ENCODE peak calls at places on chromosomes 11 and 22, in ten cellular contexts. U is HFFc6; L is PC-3; R is stimulated activated CD8-positive, alpha-beta memory T cell treated with anti-CD3 and anti-CD28 coated beads, Interleukin-2, amount 100 ng/mL, for 48 hours; W is caudate nucleus; E is GM23248; I is ACHN; O is activated CD8-positive, alpha-beta memory T cell treated with anti-CD3 and anti-CD28 coated beads for 4 hours; G is NCI-H226; T is activated T-helper 1 cell treated with Interleukin-2 at 50 U/mL for 16 hours. F is an unnamed sample.
A peak's percentile ranks its signal among the peaks of the same experiment; 100 is the strongest.

GRCh38 chr11:116879789-116880402 is 42.5 kb upstream of the APOA1 start:
- DNase-seq in G (peak; percentile 49), E (peak; percentile 88), L (peak; percentile 86), O (no peak), T (no peak), R (no peak), U (peak; percentile 74), W (no peak), I (peak; percentile 62), F (peak; percentile 68)

GRCh38 chr11:90220391-90220790 is 2.5 kb downstream of the CHORDC1 start:
- DNase-seq in E (peak; percentile 84), R (no peak), T (no peak), L (peak; percentile 76), O (no peak), I (no peak), U (peak; percentile 54), G (peak; percentile 10), W (no peak), F (no peak)

GRCh38 chr22:17319541-17319940 is 49.7 kb upstream of the CECR2 start:
- DNase-seq in L (no peak), G (no peak), O (no peak), E (no peak), I (no peak), U (no peak), R (no peak), T (no peak), W (no peak), F (no peak)

GRCh38 chr22:27212617-27213177 is 555.3 kb downstream of the MIAT start:
- DNase-seq in I (peak; percentile 59), G (peak; percentile 63), E (peak; percentile 100), T (no peak), W (no peak), U (peak; percentile 85), O (no peak), R (no peak), L (no peak), F (no peak)

GRCh38 chr22:19655399-19655798 is 58.9 kb upstream of the SEPTIN5 start:
- DNase-seq in L (no peak), E (no peak), U (no peak), G (no peak), R (no peak), O (no peak), T (no peak), W (no peak), I (no peak), F (no peak)

GRCh38 chr11:44979536-44980399 is 29.1 kb upstream of the TP53I11 start:
- DNase-seq in R (no peak), U (no peak), L (peak; percentile 92), W (no peak), G (no peak), O (no peak), T (no peak), I (no peak), E (no peak), F (peak; percentile 79)

GRCh38 chr22:42080287-42080686 is 787 bp downstream of the SMDT1 start:
- DNase-seq in O (no peak), G (no peak), E (peak; percentile 77), U (peak; percentile 51), I (peak; percentile 33), L (peak; percentile 8), R (no peak), T (no peak), W (peak; percentile 34), F (peak; percentile 19)

GRCh38 chr11:77411238-77411637 is 62.7 kb downstream of the PAK1 start:
- DNase-seq in I (no peak), U (no peak), R (peak; percentile 5), G (no peak), W (no peak), O (no peak), E (peak; percentile 65), T (no peak), L (no peak), F (no peak)

GRCh38 chr11:35235944-35236666 is 97.1 kb downstream of the CD44 start:
- DNase-seq in U (peak; percentile 71), R (peak; percentile 25), I (peak; percentile 45), W (no peak), G (peak; percentile 41), L (peak; percentile 90), O (peak; percentile 60), E (peak; percentile 49), T (peak; percentile 52), F (no peak)

GRCh38 chr11:102399189-102399588 is 52.2 kb downstream of the BIRC2 start:
- DNase-seq in O (no peak), R (no peak), W (no peak), U (no peak), G (no peak), T (no peak), I (no peak), E (no peak), L (no peak), F (no peak)

GRCh38 chr11:13012037-13012693 is 3.0 kb downstream of the RASSF10 start:
- DNase-seq in O (no peak), E (no peak), G (no peak), L (no peak), I (no peak), T (no peak), W (no peak), U (no peak), R (no peak), F (no peak)

GRCh38 chr11:62269654-62270278 is at the start of gene SCGB2A2:
- DNase-seq in L (peak; percentile 73), G (no peak), U (no peak), E (no peak), R (no peak), T (no peak), I (peak; percentile 3), W (no peak), O (no peak), F (peak; percentile 7)

GRCh38 chr11:76159983-76160661 is 46.2 kb downstream of the WNT11 start:
- DNase-seq in I (no peak), R (no peak), L (no peak), O (no peak), G (no peak), E (no peak), W (no peak), U (no peak), T (no peak), F (no peak)

GRCh38 chr11:116422556-116422955 is 350.2 kb downstream of the BUD13 start:
- DNase-seq in W (peak; percentile 5), G (no peak), R (no peak), E (no peak), L (no peak), U (no peak), I (no peak), T (no peak), O (no peak), F (no peak)

GRCh38 chr22:27718186-27719032 is 83.1 kb downstream of the MN1 start:
- DNase-seq in G (peak; percentile 83), I (peak; percentile 82), U (peak; percentile 91), L (peak; percentile 87), E (peak; percentile 99), W (peak; percentile 48), O (no peak), T (no peak), R (no peak), F (no peak)

GRCh38 chr11:128807909-128808308 is 59.2 kb downstream of the KCNJ1 start:
- DNase-seq in O (no peak), I (no peak), G (no peak), T (no peak), R (no peak), E (no peak), U (no peak), W (no peak), L (no peak), F (no peak)

GRCh38 chr11:23280088-23280487 is 419.8 kb upstream of the CCDC179 start:
- DNase-seq in O (no peak), R (no peak), I (no peak), E (peak; percentile 45), U (peak; percentile 57), G (peak; percentile 89), W (no peak), T (no peak), L (no peak), F (no peak)

GRCh38 chr11:63240791-63241379 is 2.5 kb downstream of the SLC22A25 start:
- DNase-seq in G (no peak), U (no peak), R (no peak), L (peak; percentile 7), O (no peak), I (no peak), T (no peak), W (no peak), E (no peak), F (no peak)

GRCh38 chr22:27372969-27373670 is 428.4 kb downstream of the MN1 start:
- DNase-seq in G (no peak), W (no peak), E (no peak), I (no peak), T (no peak), R (no peak), O (no peak), L (peak; percentile 62), U (no peak), F (peak; percentile 89)

GRCh38 chr11:64331569-64332371 is 8.2 kb upstream of the CCDC88B start:
- DNase-seq in I (peak; percentile 94), L (peak; percentile 96), W (no peak), T (peak; percentile 41), U (peak; percentile 92), R (peak; percentile 81), O (peak; percentile 46), G (peak; percentile 97), E (peak; percentile 98), F (peak; percentile 99)

GRCh38 chr11:121929581-121929980 is 186.4 kb downstream of the BLID start:
- DNase-seq in G (no peak), I (no peak), W (peak; percentile 74), L (peak; percentile 27), U (peak; percentile 12), T (no peak), O (no peak), R (no peak), E (peak; percentile 55), F (no peak)

GRCh38 chr11:90512846-90513245 is 290.0 kb upstream of the CHORDC1 start:
- DNase-seq in U (no peak), R (no peak), W (no peak), E (no peak), T (no peak), L (no peak), I (no peak), G (no peak), O (no peak), F (no peak)

GRCh38 chr11:4560462-4560861 is 15.5 kb downstream of the OR52M1 start:
- DNase-seq in O (no peak), U (no peak), T (no peak), R (no peak), W (no peak), G (no peak), E (no peak), L (no peak), I (no peak), F (no peak)

GRCh38 chr11:120128392-120129172 is 9.3 kb downstream of the TRIM29 start:
- DNase-seq in G (peak; percentile 85), L (peak; percentile 90), O (no peak), U (peak; percentile 77), E (peak; percentile 93), R (no peak), T (no peak), W (no peak), I (no peak), F (no peak)

GRCh38 chr11:81869337-81870065 is 864.2 kb downstream of the FAM181B start:
- DNase-seq in L (no peak), R (peak; percentile 49), O (peak; percentile 69), G (no peak), I (no peak), T (peak; percentile 62), U (no peak), W (no peak), E (no peak), F (peak; percentile 85)